ENCODE peak calls at places on chromosome 14, in five cellular contexts. D is mesendoderm, B is adipocyte, V is colonic mucosa, W is neuronal stem cell. M is an unnamed sample.

GRCh38 chr14:57889245-57889644 is 23.4 kb upstream of the SLC35F4 start:
- DNase-seq in D (no peak), B (no peak), V (no peak), W (no peak), M (no peak)

GRCh38 chr14:69059658-69060648 is 80.9 kb upstream of the ACTN1 start:
- DNase-seq in D (peak), B (peak), V (no peak), W (no peak), M (no peak)

GRCh38 chr14:67186369-67186768 is 2.9 kb upstream of the GARIN2 start:
- DNase-seq in D (peak), B (no peak), V (no peak), W (no peak), M (no peak)

GRCh38 chr14:44316647-44317432 is 190.2 kb downstream of the FSCB start:
- DNase-seq in D (peak), B (peak), V (peak), W (no peak), M (no peak)

GRCh38 chr14:87967496-87967895 is 25.5 kb downstream of the GALC start:
- DNase-seq in D (no peak), B (peak), V (no peak), W (no peak), M (no peak)

GRCh38 chr14:67541448-67542387 is 8.6 kb downstream of the PLEKHH1 start:
- DNase-seq in D (peak), B (no peak), V (peak), W (no peak), M (peak)

GRCh38 chr14:104746951-104747481 is 5.9 kb upstream of the SIVA1 start:
- DNase-seq in D (no peak), B (peak), V (peak), W (no peak), M (no peak)

GRCh38 chr14:94388027-94388895 is at the start of gene SERPINA1:
- DNase-seq in D (no peak), B (no peak), V (no peak), W (no peak), M (no peak)

GRCh38 chr14:77059276-77059934 is 30.9 kb upstream of the IRF2BPL start:
- DNase-seq in D (peak), B (peak), V (no peak), W (no peak), M (peak)

GRCh38 chr14:71481215-71481614 is 451.0 kb upstream of the RGS6 start:
- DNase-seq in D (no peak), B (no peak), V (no peak), W (no peak), M (no peak)

GRCh38 chr14:85531141-85531593 is 1.2 kb downstream of the FLRT2 start:
- DNase-seq in D (peak), B (peak), V (peak), W (peak), M (peak)

GRCh38 chr14:53147893-53148292 is 5.2 kb downstream of the DDHD1 start:
- DNase-seq in D (no peak), B (no peak), V (no peak), W (no peak), M (no peak)

GRCh38 chr14:83047436-83047835 is 1513.8 kb upstream of the SEL1L start:
- DNase-seq in D (no peak), B (no peak), V (no peak), W (no peak), M (no peak)

GRCh38 chr14:42140831-42141279 is 534.2 kb downstream of the LRFN5 start:
- DNase-seq in D (no peak), B (peak), V (no peak), W (no peak), M (no peak)

GRCh38 chr14:68715032-68715924 is 77.6 kb downstream of the ZFP36L1 start:
- DNase-seq in D (no peak), B (no peak), V (no peak), W (no peak), M (no peak)

GRCh38 chr14:72024043-72024407 is 91.8 kb downstream of the RGS6 start:
- DNase-seq in D (peak), B (peak), V (peak), W (peak), M (peak)

GRCh38 chr14:102213984-102214658 is 74.4 kb downstream of the WDR20 start:
- DNase-seq in D (no peak), B (no peak), V (no peak), W (no peak), M (no peak)

GRCh38 chr14:48937796-48938195 is 648.4 kb downstream of the RPS29 start:
- DNase-seq in D (peak), B (no peak), V (no peak), W (peak), M (peak)

GRCh38 chr14:93960108-93960475 is 16.3 kb downstream of the ASB2 start:
- DNase-seq in D (no peak), B (no peak), V (no peak), W (no peak), M (no peak)

GRCh38 chr14:88919502-88919901 is 95.1 kb downstream of the TTC8 start:
- DNase-seq in D (peak), B (no peak), V (peak), W (no peak), M (no peak)

GRCh38 chr14:77296155-77296554 is 24.5 kb downstream of the POMT2 start:
- DNase-seq in D (no peak), B (no peak), V (no peak), W (no peak), M (no peak)

DNA sequence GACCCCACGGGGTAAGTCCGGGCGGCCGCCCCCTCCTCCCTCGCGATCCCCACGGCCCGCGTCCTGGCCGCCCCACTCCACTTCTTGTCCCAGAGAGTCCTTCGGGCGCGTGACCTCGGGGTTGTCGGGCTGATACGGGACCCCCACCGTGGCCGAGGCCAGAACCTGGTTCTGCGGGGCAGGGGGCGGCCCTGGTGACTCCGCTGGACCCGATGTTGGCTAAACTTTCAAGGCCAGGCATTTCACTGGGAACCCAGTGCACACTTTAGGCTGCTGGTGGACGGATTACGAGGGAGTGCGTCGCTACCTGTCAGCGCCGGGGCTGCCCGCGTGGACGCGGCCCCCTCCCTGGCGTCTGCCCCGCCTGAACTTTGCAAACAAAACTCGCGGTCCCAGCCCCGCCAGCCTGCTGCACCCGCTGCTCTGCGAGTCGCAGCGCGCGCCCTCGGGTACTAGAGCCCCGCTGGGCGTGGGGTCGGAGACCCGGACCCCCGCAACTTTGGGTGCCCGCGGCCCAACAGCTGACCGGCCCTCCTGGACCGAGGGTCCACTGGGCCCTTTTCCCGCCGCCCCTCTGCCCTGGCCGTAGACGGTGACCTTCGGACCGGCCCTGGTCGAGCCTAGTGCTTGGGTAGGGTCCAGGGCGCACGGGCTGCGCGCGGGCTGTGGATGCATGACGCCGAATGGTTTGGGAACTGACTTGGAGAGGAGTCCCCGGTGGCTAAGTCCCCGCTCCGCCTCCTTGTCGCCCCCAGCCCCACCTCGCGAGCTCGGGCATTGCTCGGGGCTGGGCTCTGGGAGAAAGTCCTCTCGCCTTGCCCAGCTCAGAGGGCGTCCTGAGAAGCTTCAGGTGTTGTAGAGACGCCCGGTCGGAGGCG is 624 bp downstream of the RIN3 start:
- DNase-seq in D (peak), B (peak), V (peak), W (no peak), M (peak)
- H3K9ac ChIP-seq in D (peak), B (peak), V (peak), W (peak), M (no peak)

GRCh38 chr14:55773297-55773696 is 193.3 kb downstream of the KTN1 start:
- DNase-seq in D (no peak), B (no peak), V (no peak), W (no peak), M (no peak)

GRCh38 chr14:55773984-55774581 is 194.1 kb downstream of the KTN1 start:
- DNase-seq in D (no peak), B (no peak), V (no peak), W (no peak), M (no peak)

GRCh38 chr14:55767291-55767690 is 187.3 kb downstream of the KTN1 start:
- DNase-seq in D (no peak), B (no peak), V (no peak), W (no peak), M (no peak)

GRCh38 chr14:55772521-55772920 is 192.5 kb downstream of the KTN1 start:
- DNase-seq in D (no peak), B (peak), V (no peak), W (no peak), M (no peak)

GRCh38 chr14:55771242-55772025 is 191.4 kb downstream of the KTN1 start:
- DNase-seq in D (no peak), B (no peak), V (no peak), W (no peak), M (no peak)
- H3K9ac ChIP-seq in D (no peak), B (no peak), V (no peak), W (no peak), M (no peak)

GRCh38 chr14:74921987-74922751 is 891 bp downstream of the RPS6KL1 start:
- DNase-seq in D (no peak), B (no peak), V (no peak), W (no peak), M (no peak)
- H3K9ac ChIP-seq in D (peak), B (peak), V (peak), W (peak), M (peak)

GRCh38 chr14:22839159-22839779 is 2.9 kb downstream of the MMP14 start:
- DNase-seq in D (peak), B (peak), V (no peak), W (no peak), M (no peak)
- H3K9ac ChIP-seq in D (peak), B (peak), V (peak), W (no peak), M (no peak)

DNA sequence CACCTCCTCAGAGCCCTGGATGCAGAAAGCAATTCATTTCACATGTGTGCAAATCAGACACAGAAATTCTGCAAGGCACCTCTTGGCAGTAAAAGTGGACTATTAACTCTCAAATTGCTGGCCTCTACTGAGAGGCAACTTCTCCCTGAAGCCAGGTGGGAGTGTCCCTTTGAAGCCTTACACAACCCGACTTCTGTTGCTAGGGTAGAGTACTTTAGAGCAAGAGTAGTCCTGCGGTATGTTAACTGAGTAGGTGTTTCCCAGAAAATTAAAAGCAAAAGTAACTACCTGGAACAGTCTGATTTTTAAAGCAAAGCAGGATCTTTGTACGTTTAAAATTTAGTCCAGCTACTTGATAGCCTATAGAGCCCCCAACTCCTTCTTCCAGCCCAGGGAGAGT is 483.4 kb downstream of the DIO2 start:
- DNase-seq in D (no peak), B (no peak), V (no peak), W (no peak), M (no peak)
- H3K9ac ChIP-seq in D (no peak), B (no peak), V (no peak), W (no peak), M (no peak)

DNA sequence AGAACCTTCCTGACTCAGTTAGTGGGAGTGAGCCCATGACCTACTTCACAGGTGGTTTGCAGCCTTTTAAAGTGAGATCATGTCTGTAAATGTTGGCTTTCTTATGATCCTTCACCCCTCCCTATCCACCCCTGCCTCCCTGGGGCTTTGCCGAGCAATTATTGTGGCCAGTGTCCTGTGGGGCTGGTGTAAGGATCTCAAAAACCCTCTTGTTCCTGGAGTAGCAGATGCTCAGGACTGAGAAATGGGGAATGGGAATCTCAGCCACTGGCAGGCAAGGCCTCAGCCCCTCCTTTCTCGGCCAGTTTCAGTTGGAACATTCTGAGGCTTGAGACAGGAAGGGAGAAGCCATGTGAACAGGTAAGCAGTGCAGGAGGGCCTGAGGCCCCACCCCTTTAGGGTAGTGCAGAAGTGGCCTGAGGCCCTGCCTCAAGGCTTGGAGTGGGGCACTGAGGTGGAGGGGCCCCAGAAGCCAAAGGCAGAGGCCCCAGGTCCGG is 53.8 kb downstream of the PLEKHG3 start:
- DNase-seq in D (peak), B (no peak), V (peak), W (no peak), M (no peak)
- H3K9ac ChIP-seq in D (peak), B (no peak), V (peak), W (no peak), M (no peak)

GRCh38 chr14:99513183-99513694 is 32.0 kb downstream of the CCNK start:
- DNase-seq in D (no peak), B (no peak), V (peak), W (no peak), M (no peak)

GRCh38 chr14:99513946-99514551 is 32.8 kb downstream of the CCNK start:
- DNase-seq in D (no peak), B (no peak), V (peak), W (no peak), M (no peak)

GRCh38 chr14:99516156-99517045 is 35.2 kb downstream of the CCNK start:
- DNase-seq in D (no peak), B (no peak), V (no peak), W (no peak), M (no peak)

GRCh38 chr14:99515301-99516155 is 34.3 kb downstream of the CCNK start:
- DNase-seq in D (no peak), B (no peak), V (no peak), W (no peak), M (no peak)

GRCh38 chr14:99514552-99515300 is 33.5 kb downstream of the CCNK start:
- DNase-seq in D (no peak), B (no peak), V (no peak), W (no peak), M (no peak)
- H3K9ac ChIP-seq in D (no peak), B (no peak), V (no peak), W (peak), M (no peak)

DNA sequence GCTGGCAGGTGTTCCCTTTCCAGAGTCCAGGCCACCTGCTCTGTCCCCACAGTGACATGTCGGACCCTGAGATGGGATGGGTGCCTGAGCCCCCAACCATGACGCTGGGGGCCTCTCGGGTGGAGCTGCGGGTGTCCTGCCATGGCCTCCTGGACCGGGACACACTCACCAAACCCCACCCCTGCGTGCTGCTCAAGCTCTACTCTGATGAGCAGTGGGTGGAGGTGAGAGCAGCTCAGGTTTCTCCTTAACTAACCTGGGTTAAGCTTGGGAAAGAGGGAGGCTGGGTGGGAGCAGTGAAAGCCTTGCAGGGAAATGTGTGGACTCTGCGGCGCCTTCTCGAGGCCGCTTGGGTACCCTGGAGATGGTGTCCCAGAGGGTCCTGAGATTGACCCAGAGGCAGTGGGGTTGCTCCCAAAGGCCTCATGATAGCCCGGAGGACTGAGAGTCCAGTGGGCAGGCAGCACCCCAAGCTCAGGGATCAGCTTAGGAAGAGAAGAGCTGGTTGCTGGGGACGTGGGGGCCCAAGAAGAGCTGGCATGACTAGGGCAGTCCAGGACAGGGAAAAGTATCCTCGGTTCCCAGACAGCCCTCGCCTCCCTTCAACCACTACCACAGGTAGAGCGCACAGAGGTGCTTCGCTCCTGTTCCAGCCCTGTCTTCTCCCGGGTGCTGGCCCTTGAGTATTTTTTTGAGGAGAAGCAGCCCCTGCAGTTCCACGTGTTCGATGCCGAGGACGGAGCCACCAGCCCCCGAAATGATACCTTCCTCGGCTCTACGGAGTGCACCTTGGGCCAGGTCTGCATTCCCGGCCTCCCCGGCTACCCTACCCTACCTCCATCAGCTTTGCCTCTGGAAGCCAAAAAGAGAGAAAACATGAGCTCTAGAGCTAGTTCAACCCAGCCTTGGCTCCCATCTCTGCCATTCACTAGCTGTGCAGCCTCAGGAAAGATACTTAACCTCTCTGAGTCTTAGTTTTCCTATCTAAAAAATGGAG is 1.8 kb downstream of the CPNE6 start:
- DNase-seq in D (no peak), B (no peak), V (no peak), W (no peak), M (no peak)
- H3K9ac ChIP-seq in D (no peak), B (no peak), V (no peak), W (no peak), M (no peak)

GRCh38 chr14:32434180-32434579 is 105.1 kb downstream of the AKAP6 start:
- DNase-seq in D (peak), B (no peak), V (peak), W (no peak), M (no peak)
- H3K9ac ChIP-seq in D (no peak), B (no peak), V (no peak), W (no peak), M (no peak)

DNA sequence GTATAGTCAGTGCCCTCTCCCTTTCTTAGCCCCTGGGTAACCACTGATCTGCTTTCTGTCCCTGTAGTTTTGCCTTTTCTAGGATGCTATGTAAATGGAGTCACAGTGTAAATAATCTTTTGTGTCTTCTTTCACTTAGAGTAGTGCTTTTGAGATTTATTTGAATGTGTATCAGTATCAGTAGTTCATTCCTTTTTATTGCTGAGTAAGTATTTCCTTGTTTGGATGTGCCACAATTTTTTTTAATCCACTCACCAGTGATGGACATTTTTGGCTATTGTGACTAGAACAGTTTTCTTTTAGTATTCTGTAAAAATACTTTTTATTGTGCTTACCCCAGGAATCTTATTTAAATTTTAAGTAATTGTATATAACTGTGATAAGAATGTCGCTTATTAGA is 3.4 kb downstream of the MARK3 start:
- DNase-seq in D (no peak), B (no peak), V (no peak), W (no peak), M (no peak)
- H3K9ac ChIP-seq in D (no peak), B (peak), V (no peak), W (no peak), M (no peak)